ENCODE peak calls at places on chromosomes 11 and 22, in eight cellular contexts. One of them, this sample, is unnamed.

GRCh38 chr11:46914363-46914762 is 4.0 kb downstream of the LRP4 start:
- DNase-seq in mesothelial cell of epicardium: no peak
- DNase-seq in A549: no peak
- DNase-seq in AG09309: no peak
- DNase-seq in type B pancreatic cell: no peak
- DNase-seq in progenitor cell of endocrine pancreas: no peak
- DNase-seq in fibroblast of villous mesenchyme: no peak
- DNase-seq in glutamatergic neuron: no peak
- DNase-seq in this sample: no peak

GRCh38 chr11:84398017-84398626 is 1112.0 kb upstream of the CCDC90B start:
- DNase-seq in mesothelial cell of epicardium: no peak
- DNase-seq in A549: peak; percentile 4
- DNase-seq in AG09309: peak; percentile 17
- DNase-seq in type B pancreatic cell: no peak
- DNase-seq in progenitor cell of endocrine pancreas: no peak
- DNase-seq in fibroblast of villous mesenchyme: peak; percentile 0
- DNase-seq in glutamatergic neuron: no peak
- DNase-seq in this sample: no peak

GRCh38 chr11:35584321-35584720 is 33.9 kb upstream of the FJX1 start:
- DNase-seq in mesothelial cell of epicardium: no peak
- DNase-seq in A549: no peak
- DNase-seq in AG09309: peak; percentile 45
- DNase-seq in type B pancreatic cell: no peak
- DNase-seq in progenitor cell of endocrine pancreas: no peak
- DNase-seq in fibroblast of villous mesenchyme: peak; percentile 75
- DNase-seq in glutamatergic neuron: no peak
- DNase-seq in this sample: no peak

GRCh38 chr11:71340076-71340606 is 87.8 kb upstream of the SHANK2 start:
- DNase-seq in mesothelial cell of epicardium: no peak
- DNase-seq in A549: no peak
- DNase-seq in AG09309: no peak
- DNase-seq in type B pancreatic cell: no peak
- DNase-seq in progenitor cell of endocrine pancreas: no peak
- DNase-seq in fibroblast of villous mesenchyme: no peak
- DNase-seq in glutamatergic neuron: no peak
- DNase-seq in this sample: no peak

GRCh38 chr11:48052183-48053040 is 72.1 kb downstream of the PTPRJ start:
- DNase-seq in mesothelial cell of epicardium: peak; percentile 53
- DNase-seq in A549: no peak
- DNase-seq in AG09309: peak; percentile 8
- DNase-seq in type B pancreatic cell: no peak
- DNase-seq in progenitor cell of endocrine pancreas: no peak
- DNase-seq in fibroblast of villous mesenchyme: no peak
- DNase-seq in glutamatergic neuron: no peak
- DNase-seq in this sample: no peak

GRCh38 chr11:90847268-90847886 is 624.5 kb upstream of the CHORDC1 start:
- DNase-seq in mesothelial cell of epicardium: no peak
- DNase-seq in A549: no peak
- DNase-seq in AG09309: no peak
- DNase-seq in type B pancreatic cell: no peak
- DNase-seq in progenitor cell of endocrine pancreas: no peak
- DNase-seq in fibroblast of villous mesenchyme: no peak
- DNase-seq in glutamatergic neuron: no peak
- DNase-seq in this sample: no peak

GRCh38 chr11:109783842-109784241 is 309.4 kb upstream of the ZC3H12C start:
- DNase-seq in mesothelial cell of epicardium: no peak
- DNase-seq in A549: no peak
- DNase-seq in AG09309: no peak
- DNase-seq in type B pancreatic cell: no peak
- DNase-seq in progenitor cell of endocrine pancreas: no peak
- DNase-seq in fibroblast of villous mesenchyme: no peak
- DNase-seq in glutamatergic neuron: peak; percentile 18
- DNase-seq in this sample: no peak

GRCh38 chr11:78460468-78460867 is 42.8 kb upstream of the GAB2 start:
- DNase-seq in mesothelial cell of epicardium: no peak
- DNase-seq in A549: no peak
- DNase-seq in AG09309: no peak
- DNase-seq in type B pancreatic cell: no peak
- DNase-seq in progenitor cell of endocrine pancreas: no peak
- DNase-seq in fibroblast of villous mesenchyme: no peak
- DNase-seq in glutamatergic neuron: no peak
- DNase-seq in this sample: no peak

GRCh38 chr22:45221201-45221600 is 19.5 kb downstream of the KIAA0930 start:
- DNase-seq in mesothelial cell of epicardium: no peak
- DNase-seq in A549: no peak
- DNase-seq in AG09309: no peak
- DNase-seq in type B pancreatic cell: no peak
- DNase-seq in progenitor cell of endocrine pancreas: no peak
- DNase-seq in fibroblast of villous mesenchyme: no peak
- DNase-seq in glutamatergic neuron: no peak
- DNase-seq in this sample: no peak

GRCh38 chr11:116114198-116114651 is 610.0 kb upstream of the CADM1 start:
- DNase-seq in mesothelial cell of epicardium: no peak
- DNase-seq in A549: no peak
- DNase-seq in AG09309: no peak
- DNase-seq in type B pancreatic cell: no peak
- DNase-seq in progenitor cell of endocrine pancreas: no peak
- DNase-seq in fibroblast of villous mesenchyme: no peak
- DNase-seq in glutamatergic neuron: no peak
- DNase-seq in this sample: no peak

GRCh38 chr11:130431806-130432205 is 3.4 kb upstream of the ADAMTS8 start:
- DNase-seq in mesothelial cell of epicardium: no peak
- DNase-seq in A549: no peak
- DNase-seq in AG09309: no peak
- DNase-seq in type B pancreatic cell: no peak
- DNase-seq in progenitor cell of endocrine pancreas: no peak
- DNase-seq in fibroblast of villous mesenchyme: peak; percentile 34
- DNase-seq in glutamatergic neuron: no peak
- DNase-seq in this sample: no peak

GRCh38 chr11:72930011-72930410 is 115.8 kb downstream of the ATG16L2 start:
- DNase-seq in mesothelial cell of epicardium: no peak
- DNase-seq in A549: no peak
- DNase-seq in AG09309: peak; percentile 23
- DNase-seq in type B pancreatic cell: no peak
- DNase-seq in progenitor cell of endocrine pancreas: no peak
- DNase-seq in fibroblast of villous mesenchyme: peak; percentile 30
- DNase-seq in glutamatergic neuron: no peak
- DNase-seq in this sample: no peak

GRCh38 chr11:62725686-62726085 is 1.6 kb downstream of the HNRNPUL2 start:
- DNase-seq in mesothelial cell of epicardium: no peak
- DNase-seq in A549: no peak
- DNase-seq in AG09309: no peak
- DNase-seq in type B pancreatic cell: no peak
- DNase-seq in progenitor cell of endocrine pancreas: no peak
- DNase-seq in fibroblast of villous mesenchyme: no peak
- DNase-seq in glutamatergic neuron: no peak
- DNase-seq in this sample: no peak

GRCh38 chr22:50408311-50408710 is 65.2 kb downstream of the PPP6R2 start:
- DNase-seq in mesothelial cell of epicardium: no peak
- DNase-seq in A549: no peak
- DNase-seq in AG09309: no peak
- DNase-seq in type B pancreatic cell: no peak
- DNase-seq in progenitor cell of endocrine pancreas: no peak
- DNase-seq in fibroblast of villous mesenchyme: no peak
- DNase-seq in glutamatergic neuron: no peak
- DNase-seq in this sample: no peak

GRCh38 chr11:2796091-2796490 is 89.5 kb downstream of the CDKN1C start:
- DNase-seq in mesothelial cell of epicardium: peak; percentile 13
- DNase-seq in A549: no peak
- DNase-seq in AG09309: no peak
- DNase-seq in type B pancreatic cell: no peak
- DNase-seq in progenitor cell of endocrine pancreas: peak; percentile 5
- DNase-seq in fibroblast of villous mesenchyme: no peak
- DNase-seq in glutamatergic neuron: peak; percentile 4
- DNase-seq in this sample: no peak

GRCh38 chr11:85889676-85890579 is 34.7 kb downstream of the CCDC83 start:
- DNase-seq in mesothelial cell of epicardium: no peak
- DNase-seq in A549: peak; percentile 53
- DNase-seq in AG09309: peak; percentile 32
- DNase-seq in type B pancreatic cell: no peak
- DNase-seq in progenitor cell of endocrine pancreas: no peak
- DNase-seq in fibroblast of villous mesenchyme: peak; percentile 71
- DNase-seq in glutamatergic neuron: no peak
- DNase-seq in this sample: no peak

GRCh38 chr11:40170076-40170475 is 1289.4 kb downstream of the LRRC4C start:
- DNase-seq in mesothelial cell of epicardium: no peak
- DNase-seq in A549: no peak
- DNase-seq in AG09309: no peak
- DNase-seq in type B pancreatic cell: no peak
- DNase-seq in progenitor cell of endocrine pancreas: no peak
- DNase-seq in fibroblast of villous mesenchyme: no peak
- DNase-seq in glutamatergic neuron: no peak
- DNase-seq in this sample: no peak

GRCh38 chr11:125165111-125165663 is 636 bp downstream of the PKNOX2 start:
- DNase-seq in mesothelial cell of epicardium: no peak
- DNase-seq in A549: peak; percentile 21
- DNase-seq in AG09309: no peak
- DNase-seq in type B pancreatic cell: no peak
- DNase-seq in progenitor cell of endocrine pancreas: peak; percentile 32
- DNase-seq in fibroblast of villous mesenchyme: peak; percentile 33
- DNase-seq in glutamatergic neuron: peak; percentile 69
- DNase-seq in this sample: no peak

GRCh38 chr11:105357146-105357545 is 217.6 kb upstream of the CARD18 start:
- DNase-seq in mesothelial cell of epicardium: no peak
- DNase-seq in A549: no peak
- DNase-seq in AG09309: no peak
- DNase-seq in type B pancreatic cell: no peak
- DNase-seq in progenitor cell of endocrine pancreas: no peak
- DNase-seq in fibroblast of villous mesenchyme: no peak
- DNase-seq in glutamatergic neuron: no peak
- DNase-seq in this sample: no peak

GRCh38 chr22:29635734-29636357 is 32.4 kb downstream of the NF2 start:
- DNase-seq in mesothelial cell of epicardium: no peak
- DNase-seq in A549: peak; percentile 28
- DNase-seq in AG09309: peak; percentile 33
- DNase-seq in type B pancreatic cell: no peak
- DNase-seq in progenitor cell of endocrine pancreas: no peak
- DNase-seq in fibroblast of villous mesenchyme: peak; percentile 70
- DNase-seq in glutamatergic neuron: no peak
- DNase-seq in this sample: no peak
- TF ChIP-seq CTCF in mesothelial cell of epicardium: peak; percentile 38
- TF ChIP-seq CTCF in A549: peak; percentile 70
- TF ChIP-seq CTCF in AG09309: peak; percentile 70
- TF ChIP-seq CTCF in type B pancreatic cell: peak; percentile 79
- TF ChIP-seq CTCF in progenitor cell of endocrine pancreas: peak; percentile 74
- TF ChIP-seq CTCF in fibroblast of villous mesenchyme: peak; percentile 75
- TF ChIP-seq CTCF in glutamatergic neuron: peak; percentile 73
- TF ChIP-seq CTCF in this sample: peak; percentile 51

DNA sequence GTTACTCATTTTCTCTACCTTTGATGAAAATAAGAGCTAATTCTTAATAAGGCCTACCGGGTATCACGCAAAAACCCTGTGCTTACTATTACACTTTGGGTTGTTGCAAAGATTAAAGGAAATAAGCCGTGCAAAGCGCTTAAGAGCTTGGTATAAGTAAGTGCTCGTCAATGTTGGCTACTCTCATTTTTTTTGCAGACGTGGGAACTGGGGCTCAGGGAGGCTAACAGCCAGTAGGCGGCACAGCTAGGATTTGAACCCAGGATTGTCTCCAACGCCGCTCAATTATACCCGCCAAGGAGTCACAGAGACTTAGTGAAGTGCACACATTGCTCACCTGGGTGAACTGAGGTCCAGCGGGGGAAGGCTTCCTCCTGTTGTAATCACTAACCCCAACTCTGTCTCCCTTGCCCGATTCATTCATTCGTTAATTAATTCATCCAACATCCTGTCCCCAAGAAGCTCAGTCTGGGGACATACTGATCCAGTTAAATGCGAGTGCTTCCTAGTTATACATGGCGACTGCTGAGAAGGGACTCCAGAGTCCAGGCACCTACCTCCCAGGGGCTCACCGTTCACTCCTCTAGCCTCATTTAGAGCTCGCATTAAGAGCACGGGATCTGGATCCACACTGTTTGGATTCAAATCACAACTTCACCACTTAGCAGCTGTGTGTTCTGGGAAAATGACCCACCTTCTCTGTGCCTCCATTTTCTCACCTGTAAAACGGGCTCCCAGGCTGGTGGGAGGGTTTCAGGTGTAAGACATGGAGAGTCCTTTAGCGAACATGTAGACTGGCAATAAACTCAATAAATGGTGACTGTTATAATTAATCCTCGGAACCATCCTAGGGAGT is 869 bp upstream of the MTFP1 start:
- DNase-seq in mesothelial cell of epicardium: no peak
- DNase-seq in A549: no peak
- DNase-seq in AG09309: no peak
- DNase-seq in type B pancreatic cell: no peak
- DNase-seq in progenitor cell of endocrine pancreas: no peak
- DNase-seq in fibroblast of villous mesenchyme: no peak
- DNase-seq in glutamatergic neuron: no peak
- DNase-seq in this sample: no peak
- TF ChIP-seq CTCF in mesothelial cell of epicardium: no peak
- TF ChIP-seq CTCF in A549: no peak
- TF ChIP-seq CTCF in AG09309: peak; percentile 12
- TF ChIP-seq CTCF in type B pancreatic cell: no peak
- TF ChIP-seq CTCF in progenitor cell of endocrine pancreas: no peak
- TF ChIP-seq CTCF in fibroblast of villous mesenchyme: no peak
- TF ChIP-seq CTCF in glutamatergic neuron: no peak
- TF ChIP-seq CTCF in this sample: no peak

GRCh38 chr11:122785156-122785605 is 53.1 kb upstream of the CRTAM start:
- DNase-seq in mesothelial cell of epicardium: no peak
- DNase-seq in A549: no peak
- DNase-seq in AG09309: no peak
- DNase-seq in type B pancreatic cell: no peak
- DNase-seq in progenitor cell of endocrine pancreas: no peak
- DNase-seq in fibroblast of villous mesenchyme: peak; percentile 29
- DNase-seq in glutamatergic neuron: no peak
- DNase-seq in this sample: no peak
- TF ChIP-seq CTCF in mesothelial cell of epicardium: no peak
- TF ChIP-seq CTCF in A549: no peak
- TF ChIP-seq CTCF in AG09309: no peak
- TF ChIP-seq CTCF in type B pancreatic cell: no peak
- TF ChIP-seq CTCF in progenitor cell of endocrine pancreas: no peak
- TF ChIP-seq CTCF in fibroblast of villous mesenchyme: no peak
- TF ChIP-seq CTCF in glutamatergic neuron: no peak
- TF ChIP-seq CTCF in this sample: no peak

GRCh38 chr11:117428186-117428855 is 100.7 kb downstream of the CEP164 start:
- DNase-seq in mesothelial cell of epicardium: no peak
- DNase-seq in A549: no peak
- DNase-seq in AG09309: no peak
- DNase-seq in type B pancreatic cell: no peak
- DNase-seq in progenitor cell of endocrine pancreas: no peak
- DNase-seq in fibroblast of villous mesenchyme: no peak
- DNase-seq in glutamatergic neuron: no peak
- DNase-seq in this sample: no peak

GRCh38 chr11:117427356-117427874 is 99.8 kb downstream of the CEP164 start:
- DNase-seq in mesothelial cell of epicardium: no peak
- DNase-seq in A549: no peak
- DNase-seq in AG09309: no peak
- DNase-seq in type B pancreatic cell: no peak
- DNase-seq in progenitor cell of endocrine pancreas: no peak
- DNase-seq in fibroblast of villous mesenchyme: no peak
- DNase-seq in glutamatergic neuron: no peak
- DNase-seq in this sample: no peak

GRCh38 chr11:117426941-117427340 is 99.3 kb downstream of the CEP164 start:
- DNase-seq in mesothelial cell of epicardium: no peak
- DNase-seq in A549: no peak
- DNase-seq in AG09309: no peak
- DNase-seq in type B pancreatic cell: no peak
- DNase-seq in progenitor cell of endocrine pancreas: no peak
- DNase-seq in fibroblast of villous mesenchyme: no peak
- DNase-seq in glutamatergic neuron: no peak
- DNase-seq in this sample: no peak

GRCh38 chr11:117430293-117430955 is 102.8 kb downstream of the CEP164 start:
- DNase-seq in mesothelial cell of epicardium: no peak
- DNase-seq in A549: no peak
- DNase-seq in AG09309: no peak
- DNase-seq in type B pancreatic cell: no peak
- DNase-seq in progenitor cell of endocrine pancreas: no peak
- DNase-seq in fibroblast of villous mesenchyme: no peak
- DNase-seq in glutamatergic neuron: no peak
- DNase-seq in this sample: no peak

GRCh38 chr11:117428856-117429229 is 101.2 kb downstream of the CEP164 start:
- DNase-seq in mesothelial cell of epicardium: no peak
- DNase-seq in A549: no peak
- DNase-seq in AG09309: no peak
- DNase-seq in type B pancreatic cell: no peak
- DNase-seq in progenitor cell of endocrine pancreas: no peak
- DNase-seq in fibroblast of villous mesenchyme: no peak
- DNase-seq in glutamatergic neuron: no peak
- DNase-seq in this sample: no peak
- TF ChIP-seq CTCF in mesothelial cell of epicardium: no peak
- TF ChIP-seq CTCF in A549: no peak
- TF ChIP-seq CTCF in AG09309: no peak
- TF ChIP-seq CTCF in type B pancreatic cell: no peak
- TF ChIP-seq CTCF in progenitor cell of endocrine pancreas: no peak
- TF ChIP-seq CTCF in fibroblast of villous mesenchyme: no peak
- TF ChIP-seq CTCF in glutamatergic neuron: no peak
- TF ChIP-seq CTCF in this sample: no peak

This sample was measured in natural killer cell.